ENCODE peak calls at places on chromosome 16, in four cellular contexts. Y, K, M and L are unnamed samples.

GRCh38 chr16:50455288-50455845 is 86.6 kb upstream of the BRD7 start:
- DNase-seq in Y (no peak), K (no peak), M (no peak), L (no peak)

GRCh38 chr16:46715769-46716305 is 26.4 kb downstream of the ORC6 start:
- DNase-seq in Y (no peak), K (no peak), M (no peak), L (no peak)

GRCh38 chr16:5058476-5058875 is 7.3 kb downstream of the C16orf89 start:
- DNase-seq in Y (no peak), K (no peak), M (no peak), L (peak; percentile 22)

GRCh38 chr16:84503751-84504395 is 586 bp downstream of the MEAK7 start:
- DNase-seq in Y (no peak), K (no peak), M (peak; percentile 59), L (peak; percentile 57)

GRCh38 chr16:25045696-25046381 is 30.7 kb upstream of the ARHGAP17 start:
- DNase-seq in Y (no peak), K (no peak), M (peak; percentile 64), L (no peak)

GRCh38 chr16:709651-710499 is 4.3 kb upstream of the FBXL16 start:
- DNase-seq in Y (no peak), K (no peak), M (peak; percentile 71), L (peak; percentile 98)

GRCh38 chr16:31002252-31002700 is 8.2 kb downstream of the STX1B start:
- DNase-seq in Y (no peak), K (no peak), M (no peak), L (no peak)

GRCh38 chr16:67154578-67155304 is 3.9 kb upstream of the B3GNT9 start:
- DNase-seq in Y (no peak), K (no peak), M (no peak), L (no peak)

GRCh38 chr16:22152316-22152715 is 10.0 kb upstream of the SDR42E2 start:
- DNase-seq in Y (no peak), K (no peak), M (no peak), L (no peak)

GRCh38 chr16:376817-377418 is 4.9 kb downstream of the PGAP6 start:
- DNase-seq in Y (no peak), K (no peak), M (no peak), L (no peak)

GRCh38 chr16:53599548-53599947 is 96.5 kb upstream of the AKTIP start:
- DNase-seq in Y (no peak), K (no peak), M (no peak), L (no peak)

GRCh38 chr16:74465281-74465680 is 44.0 kb upstream of the CLEC18B start:
- DNase-seq in Y (no peak), K (no peak), M (no peak), L (no peak)

GRCh38 chr16:72480926-72481325 is 309.0 kb upstream of the PMFBP1 start:
- DNase-seq in Y (no peak), K (no peak), M (no peak), L (no peak)

GRCh38 chr16:55662641-55663040 is 6.9 kb downstream of the SLC6A2 start:
- DNase-seq in Y (no peak), K (no peak), M (no peak), L (no peak)

GRCh38 chr16:3138342-3138741 is 3.5 kb downstream of the ZNF213 start:
- DNase-seq in Y (no peak), K (no peak), M (no peak), L (no peak)

GRCh38 chr16:83581082-83581481 is 226.7 kb upstream of the HSBP1 start:
- DNase-seq in Y (no peak), K (no peak), M (peak; percentile 51), L (peak; percentile 9)

GRCh38 chr16:66857437-66857836 is 13.2 kb downstream of the CA7 start:
- DNase-seq in Y (no peak), K (no peak), M (no peak), L (peak; percentile 1)

GRCh38 chr16:17072104-17072503 is 398.7 kb downstream of the XYLT1 start:
- DNase-seq in Y (no peak), K (no peak), M (no peak), L (peak; percentile 39)

GRCh38 chr16:31423241-31423640 is 4.9 kb downstream of the COX6A2 start:
- DNase-seq in Y (no peak), K (no peak), M (no peak), L (no peak)

GRCh38 chr16:19505600-19506303 is 16.1 kb downstream of the GDE1 start:
- DNase-seq in Y (no peak), K (no peak), M (no peak), L (no peak)

GRCh38 chr16:2611499-2611862 is 70.8 kb upstream of the KCTD5 start:
- DNase-seq in Y (no peak), K (no peak), M (no peak), L (no peak)

GRCh38 chr16:21250072-21250923 is 16.8 kb downstream of the ANKS4B start:
- DNase-seq in Y (no peak), K (no peak), M (no peak), L (no peak)

GRCh38 chr16:69837380-69837779 is 75.2 kb downstream of the WWP2 start:
- DNase-seq in Y (no peak), K (no peak), M (no peak), L (no peak)

GRCh38 chr16:63998-64913 is 8.2 kb downstream of the RHBDF1 start:
- DNase-seq in Y (no peak), K (peak; percentile 47), M (no peak), L (no peak)